ENCODE peak calls at places on chromosomes 5 and 9, in six cellular contexts. L is hypothalamus; Q is activated naive CD8-positive, alpha-beta T cell treated with anti-CD3 and anti-CD28 coated beads, Interleukin-2, amount 50 U/mL, for 16 hours; K is RWPE1; S is posterior cingulate gyrus; U is transverse colon. P is an unnamed sample.

GRCh38 chr5:137192293-137192743 is 306.8 kb downstream of the SPOCK1 start:
- DNase-seq in S (no peak), U (no peak), K (peak), Q (no peak), L (no peak), P (no peak)

GRCh38 chr9:2019723-2020122 is 4.6 kb downstream of the SMARCA2 start:
- DNase-seq in L (no peak), U (no peak), K (no peak), Q (no peak), S (no peak), P (no peak)

GRCh38 chr5:55231476-55232193 is 1.8 kb downstream of the CCNO start:
- DNase-seq in Q (no peak), U (peak), S (peak), K (no peak), L (no peak), P (peak)

GRCh38 chr5:88190106-88190834 is 78.4 kb downstream of the TMEM161B start:
- DNase-seq in U (no peak), S (no peak), L (peak), K (no peak), Q (peak), P (no peak)

GRCh38 chr9:110048473-110048975 is 159.4 kb downstream of the C9orf152 start:
- DNase-seq in S (peak), U (peak), Q (peak), L (peak), K (peak), P (peak)

GRCh38 chr5:139262414-139263139 is 31.0 kb upstream of the MATR3 start:
- DNase-seq in S (peak), U (peak), L (peak), Q (peak), K (peak), P (peak)

GRCh38 chr5:172479034-172479783 is 24.9 kb upstream of the SH3PXD2B start:
- DNase-seq in U (peak), S (peak), K (peak), L (peak), Q (peak), P (peak)

GRCh38 chr5:35125746-35126145 is 78.0 kb upstream of the AGXT2 start:
- DNase-seq in L (no peak), Q (no peak), U (no peak), S (no peak), K (no peak), P (no peak)

GRCh38 chr5:125199968-125200841 is 453.8 kb upstream of the ZNF608 start:
- DNase-seq in U (no peak), Q (no peak), L (peak), K (no peak), S (peak), P (no peak)

GRCh38 chr9:115691686-115692085 is 461.9 kb upstream of the PAPPA start:
- DNase-seq in K (peak), Q (no peak), S (no peak), L (no peak), U (no peak), P (no peak)

GRCh38 chr5:157993201-157993600 is 134.3 kb upstream of the CLINT1 start:
- DNase-seq in L (no peak), U (no peak), K (no peak), Q (no peak), S (no peak), P (no peak)

GRCh38 chr9:134922932-134923240 is 5.2 kb upstream of the FCN1 start:
- DNase-seq in U (no peak), S (no peak), Q (no peak), K (no peak), L (no peak), P (no peak)

GRCh38 chr5:1726469-1726865 is 73.2 kb downstream of the MRPL36 start:
- DNase-seq in U (no peak), K (no peak), L (no peak), S (no peak), Q (no peak), P (peak)

GRCh38 chr9:134488901-134489280 is 152.7 kb upstream of the COL5A1 start:
- DNase-seq in U (no peak), Q (no peak), K (no peak), L (no peak), S (peak), P (no peak)

GRCh38 chr9:36855443-36856315 is 178.4 kb downstream of the PAX5 start:
- DNase-seq in L (no peak), K (no peak), Q (no peak), S (no peak), U (peak), P (no peak)

GRCh38 chr5:152606739-152607138 is 201.7 kb upstream of the NMUR2 start:
- DNase-seq in U (no peak), L (no peak), S (no peak), Q (no peak), K (no peak), P (no peak)

GRCh38 chr9:107648153-107648716 is 158.7 kb upstream of the KLF4 start:
- DNase-seq in U (no peak), S (no peak), K (no peak), Q (no peak), L (no peak), P (no peak)

GRCh38 chr5:92605591-92605990 is 975.4 kb downstream of the NR2F1-AS1 start:
- DNase-seq in S (no peak), Q (no peak), U (no peak), K (no peak), L (no peak), P (no peak)

GRCh38 chr5:13976867-13977479 is 32.5 kb upstream of the DNAH5 start:
- DNase-seq in Q (no peak), K (peak), U (no peak), L (no peak), S (no peak), P (no peak)

GRCh38 chr9:29564564-29564963 is 1991.3 kb upstream of the C9orf72 start:
- DNase-seq in K (peak), L (no peak), S (no peak), U (no peak), Q (no peak), P (no peak)

GRCh38 chr5:36346891-36347290 is 45.2 kb upstream of the RANBP3L start:
- DNase-seq in K (no peak), U (no peak), Q (no peak), S (no peak), L (no peak), P (no peak)

GRCh38 chr9:125372441-125373226 is 111.0 kb downstream of the GAPVD1 start:
- DNase-seq in K (no peak), U (no peak), S (no peak), L (no peak), Q (no peak), P (no peak)

GRCh38 chr5:108255468-108255867 is 126.4 kb downstream of the FBXL17 start:
- DNase-seq in K (no peak), U (no peak), L (no peak), S (no peak), Q (no peak), P (no peak)

GRCh38 chr5:117433841-117434240 is 859.2 kb upstream of the SEMA6A start:
- DNase-seq in L (no peak), U (no peak), K (no peak), S (no peak), Q (no peak), P (no peak)

GRCh38 chr9:124697326-124698200 is 73.5 kb downstream of the NR6A1 start:
- DNase-seq in L (no peak), U (no peak), S (no peak), Q (no peak), K (peak), P (no peak)

GRCh38 chr5:2017540-2018389 is 135.0 kb upstream of the IRX4 start:
- DNase-seq in L (no peak), Q (no peak), U (no peak), S (no peak), K (no peak), P (no peak)

GRCh38 chr9:129005336-129005997 is 22.7 kb downstream of the SH3GLB2 start:
- DNase-seq in L (no peak), S (no peak), K (no peak), Q (no peak), U (no peak), P (no peak)

GRCh38 chr5:106185661-106186081 is 1485.1 kb downstream of the EFNA5 start:
- DNase-seq in S (no peak), L (no peak), K (no peak), U (no peak), Q (no peak), P (no peak)

GRCh38 chr5:174096619-174097018 is 51.1 kb downstream of the NSG2 start:
- DNase-seq in K (no peak), L (no peak), Q (no peak), U (no peak), S (no peak), P (no peak)

GRCh38 chr9:80191108-80191507 is 619.3 kb downstream of the TLE4 start:
- DNase-seq in L (no peak), S (no peak), K (no peak), U (no peak), Q (no peak), P (no peak)

GRCh38 chr5:173581408-173582197 is 34.8 kb downstream of the BOD1 start:
- DNase-seq in S (no peak), K (peak), Q (no peak), L (no peak), U (peak), P (peak)

GRCh38 chr5:83844320-83845068 is 123.8 kb upstream of the HAPLN1 start:
- DNase-seq in K (peak), S (no peak), U (peak), Q (no peak), L (no peak), P (no peak)

GRCh38 chr5:2991884-2992283 is 240.4 kb upstream of the IRX2 start:
- DNase-seq in Q (no peak), S (no peak), U (no peak), K (no peak), L (no peak), P (no peak)

GRCh38 chr5:138989720-138990119 is 114.6 kb upstream of the LRRTM2 start:
- DNase-seq in U (no peak), K (no peak), Q (no peak), L (no peak), S (no peak), P (no peak)